ENCODE peak calls at places on chromosomes 5 and 9, in six cellular contexts. T is lung, I is A549, H is brain microvascular endothelial cell, V is left lung, P is lower leg skin. C is an unnamed sample.

GRCh38 chr5:87393331-87393730 is 19.4 kb downstream of the CCNH start:
- DNase-seq in V (no peak), P (no peak), I (no peak), T (no peak), H (no peak), C (peak)

GRCh38 chr5:149039501-149039900 is 23.4 kb downstream of the SH3TC2 start:
- DNase-seq in V (no peak), P (no peak), I (no peak), T (no peak), H (no peak), C (no peak)

GRCh38 chr5:150502106-150502505 is 5.8 kb upstream of the NDST1 start:
- DNase-seq in I (no peak), V (no peak), P (no peak), T (no peak), H (no peak), C (no peak)

GRCh38 chr5:9564752-9565151 is 18.9 kb upstream of the SEMA5A start:
- DNase-seq in P (no peak), H (no peak), T (no peak), I (no peak), V (no peak), C (peak)

GRCh38 chr9:33517373-33517772 is 6.7 kb upstream of the ANKRD18B start:
- DNase-seq in I (peak), H (peak), V (no peak), T (no peak), P (no peak), C (peak)

GRCh38 chr5:40332945-40333344 is 346.8 kb upstream of the PTGER4 start:
- DNase-seq in I (no peak), H (no peak), T (no peak), P (no peak), V (no peak), C (no peak)

GRCh38 chr9:89661956-89662717 is 57.3 kb downstream of the GADD45G start:
- DNase-seq in H (peak), V (peak), P (peak), I (peak), T (peak), C (peak)

GRCh38 chr9:82679488-82679887 is 383.5 kb downstream of the RASEF start:
- DNase-seq in V (no peak), P (no peak), T (no peak), I (no peak), H (no peak), C (no peak)

GRCh38 chr9:107375651-107376369 is 92.7 kb downstream of the RAD23B start:
- DNase-seq in H (no peak), V (no peak), I (no peak), T (no peak), P (no peak), C (no peak)

GRCh38 chr9:123543492-123543891 is 187.5 kb downstream of the CRB2 start:
- DNase-seq in I (no peak), P (no peak), T (no peak), V (no peak), H (no peak), C (no peak)

GRCh38 chr5:64183956-64184355 is 18.3 kb downstream of the RNF180 start:
- DNase-seq in I (no peak), V (no peak), T (no peak), P (no peak), H (no peak), C (no peak)

GRCh38 chr5:180790020-180790419 is 12.6 kb downstream of the MGAT1 start:
- DNase-seq in P (no peak), I (no peak), H (no peak), V (no peak), T (no peak), C (no peak)

GRCh38 chr5:37810311-37810710 is 29.5 kb downstream of the GDNF start:
- DNase-seq in H (peak), V (no peak), T (no peak), I (no peak), P (no peak), C (peak)

GRCh38 chr5:143065185-143065584 is 295.0 kb downstream of the ARHGAP26 start:
- DNase-seq in I (no peak), H (peak), V (no peak), T (no peak), P (no peak), C (peak)

GRCh38 chr5:147509710-147510651 is at the start of gene DPYSL3:
- DNase-seq in I (peak), V (peak), P (peak), H (peak), T (peak), C (peak)

GRCh38 chr5:147504535-147504934 is 5.3 kb downstream of the DPYSL3 start:
- DNase-seq in P (no peak), H (no peak), T (no peak), V (no peak), I (no peak), C (no peak)

GRCh38 chr5:147508711-147509040 is 1.2 kb downstream of the DPYSL3 start:
- DNase-seq in H (no peak), I (no peak), T (no peak), P (no peak), V (no peak), C (no peak)

GRCh38 chr5:147509041-147509709 is 693 bp downstream of the DPYSL3 start:
- DNase-seq in V (peak), P (no peak), T (no peak), H (no peak), I (no peak), C (peak)

GRCh38 chr5:147507480-147508126 is 2.3 kb downstream of the DPYSL3 start:
- DNase-seq in P (no peak), I (no peak), H (no peak), V (no peak), T (no peak), C (peak)
- H3K4me3 ChIP-seq in P (no peak), I (no peak), H (peak), V (peak), T (no peak), C (no peak)

GRCh38 chr5:23840083-23840482 is 332.7 kb downstream of the PRDM9 start:
- DNase-seq in V (no peak), H (no peak), T (no peak), I (no peak), P (no peak), C (peak)
- TF ChIP-seq CTCF in V (no peak), H (no peak), T (no peak), I (no peak), P (no peak), C (no peak)

GRCh38 chr9:101601904-101602765 is 7.4 kb upstream of the PPP3R2 start:
- DNase-seq in T (no peak), H (peak), V (no peak), I (peak), P (no peak), C (peak)
- H3K4me3 ChIP-seq in T (no peak), H (no peak), V (no peak), I (no peak), P (no peak), C (no peak)

DNA sequence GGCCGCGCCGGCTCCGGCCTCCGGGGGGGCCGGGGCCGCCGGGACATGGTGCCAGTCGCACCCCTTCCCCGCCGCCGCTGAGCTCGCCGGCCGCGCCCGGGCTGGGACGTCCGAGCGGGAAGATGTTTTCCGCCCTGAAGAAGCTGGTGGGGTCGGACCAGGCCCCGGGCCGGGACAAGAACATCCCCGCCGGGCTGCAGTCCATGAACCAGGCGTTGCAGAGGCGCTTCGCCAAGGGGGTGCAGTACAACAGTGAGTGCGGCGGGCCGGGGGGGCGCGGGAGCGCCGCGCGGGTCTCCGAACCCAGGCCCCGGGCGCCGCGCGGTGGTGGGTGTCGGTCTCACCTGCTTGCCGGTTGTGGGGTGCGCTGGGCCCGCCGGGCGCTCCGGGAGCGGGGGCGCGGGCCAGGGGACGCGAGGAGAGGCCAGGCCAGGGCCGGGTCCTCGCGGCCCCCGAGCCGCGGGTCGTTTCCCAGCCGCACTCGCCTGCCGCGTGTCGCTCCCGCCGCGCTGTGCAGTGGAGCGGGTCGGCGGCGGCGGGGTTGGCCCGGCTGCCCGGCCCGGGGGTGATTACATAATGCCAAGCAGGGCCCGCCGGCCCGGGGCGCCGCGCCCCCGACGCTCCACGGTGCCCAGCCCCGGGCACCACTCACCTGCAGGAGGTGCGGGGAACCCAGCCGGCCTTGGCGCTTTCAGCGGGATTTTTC is 480 bp downstream of the RABL6 start:
- DNase-seq in H (no peak), V (no peak), P (no peak), I (no peak), T (no peak), C (no peak)
- TF ChIP-seq CTCF in H (no peak), V (no peak), P (no peak), I (peak), T (no peak), C (no peak)